ENCODE peak calls at places on chromosomes 1 and 21, in eight cellular contexts. One of them, this sample, is unnamed. For H3K36me3, the result is how much of the 10 kb centered on the place peaks cover.

GRCh38 chr1:234544094-234544579 is 65.2 kb upstream of the TARBP1 start:
- DNase-seq in neuronal stem cell: no peak
- DNase-seq in kidney: no peak
- DNase-seq in cardiac muscle cell: peak
- DNase-seq in PC-9: no peak
- DNase-seq in CD8-positive, alpha-beta memory T cell: no peak
- DNase-seq in stomach: peak
- DNase-seq in heart right ventricle: peak
- DNase-seq in this sample: no peak

GRCh38 chr1:8397511-8397910 is 79.6 kb downstream of the SLC45A1 start:
- DNase-seq in CD8-positive, alpha-beta memory T cell: no peak
- DNase-seq in cardiac muscle cell: peak
- DNase-seq in PC-9: peak
- DNase-seq in stomach: no peak
- DNase-seq in neuronal stem cell: no peak
- DNase-seq in heart right ventricle: no peak
- DNase-seq in kidney: no peak
- DNase-seq in this sample: no peak

GRCh38 chr1:178498896-178499675 is 2.3 kb upstream of the CLEC20A start:
- DNase-seq in stomach: no peak
- DNase-seq in CD8-positive, alpha-beta memory T cell: no peak
- DNase-seq in cardiac muscle cell: no peak
- DNase-seq in neuronal stem cell: no peak
- DNase-seq in heart right ventricle: no peak
- DNase-seq in kidney: no peak
- DNase-seq in PC-9: no peak
- DNase-seq in this sample: no peak

GRCh38 chr21:14685568-14685967 is 139.5 kb upstream of the SAMSN1 start:
- DNase-seq in heart right ventricle: no peak
- DNase-seq in cardiac muscle cell: no peak
- DNase-seq in kidney: no peak
- DNase-seq in stomach: no peak
- DNase-seq in neuronal stem cell: no peak
- DNase-seq in PC-9: no peak
- DNase-seq in CD8-positive, alpha-beta memory T cell: no peak
- DNase-seq in this sample: no peak

GRCh38 chr1:232669981-232670763 is 40.2 kb upstream of the SIPA1L2 start:
- DNase-seq in heart right ventricle: no peak
- DNase-seq in PC-9: peak
- DNase-seq in kidney: no peak
- DNase-seq in CD8-positive, alpha-beta memory T cell: no peak
- DNase-seq in neuronal stem cell: no peak
- DNase-seq in stomach: no peak
- DNase-seq in cardiac muscle cell: no peak
- DNase-seq in this sample: no peak

GRCh38 chr1:177227978-177228720 is 57.4 kb downstream of the BRINP2 start:
- DNase-seq in neuronal stem cell: no peak
- DNase-seq in CD8-positive, alpha-beta memory T cell: no peak
- DNase-seq in PC-9: no peak
- DNase-seq in stomach: no peak
- DNase-seq in heart right ventricle: no peak
- DNase-seq in cardiac muscle cell: no peak
- DNase-seq in kidney: no peak
- DNase-seq in this sample: no peak

GRCh38 chr1:203663294-203663693 is 36.7 kb downstream of the ATP2B4 start:
- DNase-seq in cardiac muscle cell: peak
- DNase-seq in kidney: no peak
- DNase-seq in CD8-positive, alpha-beta memory T cell: no peak
- DNase-seq in neuronal stem cell: no peak
- DNase-seq in heart right ventricle: no peak
- DNase-seq in stomach: no peak
- DNase-seq in PC-9: peak
- DNase-seq in this sample: no peak

GRCh38 chr1:84687703-84688460 is 2.4 kb downstream of the SSX2IP start:
- DNase-seq in kidney: no peak
- DNase-seq in PC-9: no peak
- DNase-seq in CD8-positive, alpha-beta memory T cell: no peak
- DNase-seq in neuronal stem cell: no peak
- DNase-seq in cardiac muscle cell: peak
- DNase-seq in stomach: no peak
- DNase-seq in heart right ventricle: no peak
- DNase-seq in this sample: no peak

GRCh38 chr1:232982238-232982944 is 32.0 kb downstream of the NTPCR start:
- DNase-seq in cardiac muscle cell: peak
- DNase-seq in heart right ventricle: no peak
- DNase-seq in stomach: peak
- DNase-seq in PC-9: peak
- DNase-seq in kidney: no peak
- DNase-seq in CD8-positive, alpha-beta memory T cell: no peak
- DNase-seq in neuronal stem cell: no peak
- DNase-seq in this sample: no peak

GRCh38 chr1:220874201-220874655 is 5.0 kb upstream of the HLX start:
- DNase-seq in heart right ventricle: peak
- DNase-seq in kidney: peak
- DNase-seq in stomach: no peak
- DNase-seq in PC-9: no peak
- DNase-seq in cardiac muscle cell: peak
- DNase-seq in neuronal stem cell: no peak
- DNase-seq in CD8-positive, alpha-beta memory T cell: no peak
- DNase-seq in this sample: no peak

GRCh38 chr1:61486783-61487505 is 238.0 kb downstream of the TM2D1 start:
- DNase-seq in neuronal stem cell: no peak
- DNase-seq in kidney: no peak
- DNase-seq in cardiac muscle cell: no peak
- DNase-seq in heart right ventricle: no peak
- DNase-seq in CD8-positive, alpha-beta memory T cell: no peak
- DNase-seq in PC-9: peak
- DNase-seq in stomach: no peak
- DNase-seq in this sample: peak

GRCh38 chr1:215539803-215540575 is 27.1 kb upstream of the KCTD3 start:
- DNase-seq in CD8-positive, alpha-beta memory T cell: no peak
- DNase-seq in neuronal stem cell: no peak
- DNase-seq in stomach: peak
- DNase-seq in cardiac muscle cell: peak
- DNase-seq in PC-9: no peak
- DNase-seq in kidney: no peak
- DNase-seq in heart right ventricle: no peak
- DNase-seq in this sample: no peak

GRCh38 chr1:115656461-115657077 is 14.8 kb downstream of the VANGL1 start:
- DNase-seq in kidney: no peak
- DNase-seq in CD8-positive, alpha-beta memory T cell: no peak
- DNase-seq in stomach: no peak
- DNase-seq in cardiac muscle cell: no peak
- DNase-seq in heart right ventricle: no peak
- DNase-seq in PC-9: no peak
- DNase-seq in neuronal stem cell: no peak
- DNase-seq in this sample: no peak

GRCh38 chr1:229147086-229147485 is 123.8 kb upstream of the RAB4A start:
- DNase-seq in kidney: no peak
- DNase-seq in stomach: no peak
- DNase-seq in PC-9: no peak
- DNase-seq in heart right ventricle: no peak
- DNase-seq in CD8-positive, alpha-beta memory T cell: no peak
- DNase-seq in cardiac muscle cell: peak
- DNase-seq in neuronal stem cell: no peak
- DNase-seq in this sample: no peak

GRCh38 chr21:17745086-17745485 is 74.1 kb downstream of the C21orf91 start:
- DNase-seq in CD8-positive, alpha-beta memory T cell: no peak
- DNase-seq in cardiac muscle cell: no peak
- DNase-seq in neuronal stem cell: no peak
- DNase-seq in heart right ventricle: no peak
- DNase-seq in kidney: no peak
- DNase-seq in PC-9: no peak
- DNase-seq in stomach: no peak
- DNase-seq in this sample: no peak

DNA sequence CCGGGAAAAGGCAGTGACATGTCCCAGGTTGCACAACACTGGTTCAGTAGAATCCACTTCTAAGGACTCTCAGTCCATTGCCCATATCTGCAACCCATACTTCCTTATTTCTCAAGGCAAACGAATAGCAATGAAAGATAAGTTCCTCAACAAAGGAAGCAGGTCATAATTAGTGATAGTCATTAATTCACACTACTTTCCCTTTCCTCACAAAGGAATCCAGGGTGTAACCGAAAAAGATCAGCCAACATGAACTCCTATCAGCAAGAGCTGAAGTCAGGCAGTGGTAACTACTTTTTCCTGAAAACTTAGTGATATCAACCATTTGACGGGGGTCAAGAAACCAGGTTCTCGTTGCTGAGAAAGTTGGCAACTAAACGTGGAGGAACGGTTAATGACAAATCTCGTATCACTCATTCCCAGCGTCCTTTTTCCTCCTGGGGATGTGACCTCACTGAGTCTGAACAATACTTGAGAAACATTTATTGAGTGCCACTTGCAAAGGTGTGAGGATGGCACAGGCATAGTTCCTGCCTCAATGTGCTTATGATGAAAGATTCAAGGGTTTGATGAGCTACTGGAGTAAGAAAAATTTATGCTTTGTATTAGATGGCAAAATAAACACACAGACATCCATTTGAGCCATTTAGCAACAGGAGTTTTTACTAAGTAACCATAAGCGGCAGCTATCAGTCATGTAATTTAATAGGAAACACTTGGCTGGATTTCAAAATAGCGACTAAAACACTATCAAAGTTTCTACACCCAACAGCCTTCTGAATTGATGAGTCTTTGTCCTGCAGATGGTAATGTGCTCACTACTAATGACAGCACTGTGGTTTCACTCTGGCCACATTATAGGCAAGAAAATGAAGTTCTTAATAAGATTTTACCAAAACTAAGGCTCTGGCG is 82.2 kb downstream of the PLPP3 start:
- DNase-seq in kidney: no peak
- DNase-seq in cardiac muscle cell: no peak
- DNase-seq in CD8-positive, alpha-beta memory T cell: no peak
- DNase-seq in PC-9: no peak
- DNase-seq in heart right ventricle: no peak
- DNase-seq in stomach: no peak
- DNase-seq in neuronal stem cell: no peak
- DNase-seq in this sample: no peak
- H3K36me3 ChIP-seq in kidney: under half
- H3K36me3 ChIP-seq in cardiac muscle cell: under half
- H3K36me3 ChIP-seq in CD8-positive, alpha-beta memory T cell: under half
- H3K36me3 ChIP-seq in PC-9: under half
- H3K36me3 ChIP-seq in heart right ventricle: under half
- H3K36me3 ChIP-seq in stomach: under half
- H3K36me3 ChIP-seq in neuronal stem cell: half or more
- H3K36me3 ChIP-seq in this sample: under half

DNA sequence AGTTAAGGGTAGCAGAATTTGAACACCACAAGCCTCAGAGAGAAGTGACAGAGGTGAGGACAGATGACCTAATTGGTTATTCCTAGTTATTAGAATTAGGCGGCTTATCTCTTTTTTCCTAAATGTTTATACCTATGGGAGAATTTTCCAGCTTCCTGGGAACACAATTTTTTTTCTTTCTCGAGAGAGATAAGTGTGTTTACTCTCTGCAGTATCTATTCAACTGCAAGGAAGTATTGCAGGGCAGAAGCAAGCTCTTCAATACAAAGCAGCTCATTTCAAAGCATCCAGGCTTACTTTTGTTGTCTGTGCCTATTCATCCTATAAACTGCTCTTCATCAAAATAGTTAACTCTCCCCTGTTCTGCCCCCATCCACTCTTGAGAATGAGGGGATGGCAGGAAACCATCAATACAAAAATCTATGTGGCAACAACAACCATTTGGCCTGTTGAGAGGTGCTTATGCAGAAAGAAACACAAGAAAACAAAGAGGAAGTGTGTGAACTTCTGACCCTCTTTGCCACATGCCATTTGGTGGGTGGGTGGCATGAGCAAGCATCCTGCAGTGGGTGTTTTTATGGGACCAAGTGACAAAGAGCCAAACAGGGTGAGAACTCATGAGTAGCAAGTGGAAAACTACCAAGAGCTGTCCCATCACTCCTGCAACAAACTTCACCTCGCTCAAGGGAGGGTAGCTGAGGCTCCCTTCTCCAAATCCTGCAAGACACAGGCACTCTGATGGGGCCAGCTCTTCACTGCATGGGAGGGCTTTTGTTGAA is 50.6 kb upstream of the MRPS6 start:
- DNase-seq in PC-9: no peak
- DNase-seq in CD8-positive, alpha-beta memory T cell: no peak
- DNase-seq in stomach: no peak
- DNase-seq in heart right ventricle: no peak
- DNase-seq in kidney: no peak
- DNase-seq in cardiac muscle cell: no peak
- DNase-seq in neuronal stem cell: no peak
- DNase-seq in this sample: no peak
- H3K27ac ChIP-seq in PC-9: no peak
- H3K27ac ChIP-seq in CD8-positive, alpha-beta memory T cell: no peak
- H3K27ac ChIP-seq in stomach: no peak
- H3K27ac ChIP-seq in heart right ventricle: no peak
- H3K27ac ChIP-seq in kidney: no peak
- H3K27ac ChIP-seq in cardiac muscle cell: peak
- H3K27ac ChIP-seq in neuronal stem cell: peak
- H3K27ac ChIP-seq in this sample: no peak

GRCh38 chr21:42564561-42564971 is 50.9 kb downstream of the SLC37A1 start:
- DNase-seq in cardiac muscle cell: no peak
- DNase-seq in stomach: peak
- DNase-seq in heart right ventricle: no peak
- DNase-seq in PC-9: no peak
- DNase-seq in kidney: peak
- DNase-seq in neuronal stem cell: no peak
- DNase-seq in CD8-positive, alpha-beta memory T cell: no peak
- DNase-seq in this sample: no peak

GRCh38 chr21:42561742-42562141 is 48.1 kb downstream of the SLC37A1 start:
- DNase-seq in neuronal stem cell: no peak
- DNase-seq in heart right ventricle: no peak
- DNase-seq in kidney: peak
- DNase-seq in CD8-positive, alpha-beta memory T cell: no peak
- DNase-seq in stomach: no peak
- DNase-seq in PC-9: no peak
- DNase-seq in cardiac muscle cell: no peak
- DNase-seq in this sample: no peak

GRCh38 chr21:42563261-42564045 is 49.8 kb downstream of the SLC37A1 start:
- DNase-seq in stomach: peak
- DNase-seq in kidney: peak
- DNase-seq in heart right ventricle: no peak
- DNase-seq in neuronal stem cell: no peak
- DNase-seq in CD8-positive, alpha-beta memory T cell: no peak
- DNase-seq in PC-9: no peak
- DNase-seq in cardiac muscle cell: no peak
- DNase-seq in this sample: peak

GRCh38 chr21:42562258-42562657 is 48.6 kb downstream of the SLC37A1 start:
- DNase-seq in heart right ventricle: no peak
- DNase-seq in kidney: no peak
- DNase-seq in CD8-positive, alpha-beta memory T cell: no peak
- DNase-seq in stomach: no peak
- DNase-seq in cardiac muscle cell: no peak
- DNase-seq in neuronal stem cell: no peak
- DNase-seq in PC-9: no peak
- DNase-seq in this sample: no peak

GRCh38 chr21:42562816-42563215 is 49.2 kb downstream of the SLC37A1 start:
- DNase-seq in kidney: no peak
- DNase-seq in stomach: no peak
- DNase-seq in heart right ventricle: no peak
- DNase-seq in PC-9: no peak
- DNase-seq in cardiac muscle cell: no peak
- DNase-seq in CD8-positive, alpha-beta memory T cell: no peak
- DNase-seq in neuronal stem cell: no peak
- DNase-seq in this sample: peak
- H3K36me3 ChIP-seq in kidney: under half
- H3K36me3 ChIP-seq in stomach: half or more
- H3K36me3 ChIP-seq in heart right ventricle: half or more
- H3K36me3 ChIP-seq in PC-9: under half
- H3K36me3 ChIP-seq in cardiac muscle cell: under half
- H3K36me3 ChIP-seq in CD8-positive, alpha-beta memory T cell: under half
- H3K36me3 ChIP-seq in neuronal stem cell: under half
- H3K36me3 ChIP-seq in this sample: under half

GRCh38 chr1:2307943-2308342 is 79.8 kb downstream of the SKI start:
- DNase-seq in neuronal stem cell: no peak
- DNase-seq in CD8-positive, alpha-beta memory T cell: no peak
- DNase-seq in heart right ventricle: no peak
- DNase-seq in kidney: no peak
- DNase-seq in stomach: no peak
- DNase-seq in PC-9: no peak
- DNase-seq in cardiac muscle cell: no peak
- DNase-seq in this sample: no peak
- H3K27ac ChIP-seq in neuronal stem cell: no peak
- H3K27ac ChIP-seq in CD8-positive, alpha-beta memory T cell: no peak
- H3K27ac ChIP-seq in heart right ventricle: no peak
- H3K27ac ChIP-seq in kidney: no peak
- H3K27ac ChIP-seq in stomach: no peak
- H3K27ac ChIP-seq in PC-9: no peak
- H3K27ac ChIP-seq in cardiac muscle cell: no peak
- H3K27ac ChIP-seq in this sample: no peak